ENCODE peak calls at places on chromosomes 2 and 18, in nine cellular contexts. One of them, this sample, is unnamed.

GRCh38 chr2:96159084-96159830 is 14.0 kb upstream of the DUSP2 start:
- DNase-seq in stomach: no peak
- DNase-seq in BJ: no peak
- DNase-seq in ovary: no peak
- DNase-seq in fibroblast of lung: no peak
- DNase-seq in uterus: no peak
- DNase-seq in GM23248: no peak
- DNase-seq in breast epithelium: no peak
- DNase-seq in left ventricle myocardium inferior: no peak
- DNase-seq in this sample: peak; percentile 44

GRCh38 chr2:239396881-239397681 is 3.7 kb downstream of the HDAC4 start:
- DNase-seq in breast epithelium: no peak
- DNase-seq in BJ: no peak
- DNase-seq in uterus: no peak
- DNase-seq in fibroblast of lung: no peak
- DNase-seq in stomach: peak; percentile 48
- DNase-seq in GM23248: no peak
- DNase-seq in ovary: no peak
- DNase-seq in left ventricle myocardium inferior: no peak
- DNase-seq in this sample: peak; percentile 69

GRCh38 chr2:2083113-2083757 is 247.8 kb downstream of the MYT1L start:
- DNase-seq in stomach: peak; percentile 27
- DNase-seq in ovary: no peak
- DNase-seq in left ventricle myocardium inferior: no peak
- DNase-seq in BJ: no peak
- DNase-seq in fibroblast of lung: no peak
- DNase-seq in uterus: no peak
- DNase-seq in breast epithelium: no peak
- DNase-seq in GM23248: no peak
- DNase-seq in this sample: no peak

GRCh38 chr18:9673296-9674251 is 34.5 kb upstream of the RAB31 start:
- DNase-seq in fibroblast of lung: peak; percentile 61
- DNase-seq in breast epithelium: no peak
- DNase-seq in stomach: peak; percentile 74
- DNase-seq in GM23248: peak; percentile 85
- DNase-seq in BJ: no peak
- DNase-seq in left ventricle myocardium inferior: no peak
- DNase-seq in ovary: no peak
- DNase-seq in uterus: no peak
- DNase-seq in this sample: peak; percentile 47

GRCh38 chr2:238425979-238426567 is 654 bp upstream of the ASB1 start:
- DNase-seq in fibroblast of lung: peak; percentile 92
- DNase-seq in BJ: no peak
- DNase-seq in uterus: no peak
- DNase-seq in GM23248: peak; percentile 88
- DNase-seq in ovary: no peak
- DNase-seq in stomach: peak; percentile 25
- DNase-seq in breast epithelium: no peak
- DNase-seq in left ventricle myocardium inferior: no peak
- DNase-seq in this sample: peak; percentile 82

GRCh38 chr2:16247371-16248177 is 307.2 kb downstream of the MYCN start:
- DNase-seq in ovary: no peak
- DNase-seq in BJ: no peak
- DNase-seq in breast epithelium: no peak
- DNase-seq in uterus: no peak
- DNase-seq in stomach: no peak
- DNase-seq in GM23248: no peak
- DNase-seq in fibroblast of lung: no peak
- DNase-seq in left ventricle myocardium inferior: no peak
- DNase-seq in this sample: no peak

GRCh38 chr2:86313341-86313740 is 24.1 kb downstream of the REEP1 start:
- DNase-seq in stomach: no peak
- DNase-seq in GM23248: no peak
- DNase-seq in uterus: no peak
- DNase-seq in BJ: no peak
- DNase-seq in left ventricle myocardium inferior: no peak
- DNase-seq in ovary: no peak
- DNase-seq in breast epithelium: no peak
- DNase-seq in fibroblast of lung: no peak
- DNase-seq in this sample: no peak

GRCh38 chr2:152284398-152284797 is 50.6 kb upstream of the FMNL2 start:
- DNase-seq in uterus: no peak
- DNase-seq in GM23248: no peak
- DNase-seq in BJ: no peak
- DNase-seq in stomach: no peak
- DNase-seq in fibroblast of lung: peak; percentile 34
- DNase-seq in left ventricle myocardium inferior: no peak
- DNase-seq in ovary: no peak
- DNase-seq in breast epithelium: no peak
- DNase-seq in this sample: no peak

GRCh38 chr2:223916181-223916900 is 28.8 kb downstream of the WDFY1 start:
- DNase-seq in uterus: no peak
- DNase-seq in breast epithelium: no peak
- DNase-seq in left ventricle myocardium inferior: no peak
- DNase-seq in BJ: no peak
- DNase-seq in ovary: no peak
- DNase-seq in GM23248: peak; percentile 19
- DNase-seq in stomach: no peak
- DNase-seq in fibroblast of lung: no peak
- DNase-seq in this sample: no peak

GRCh38 chr2:119549236-119549635 is 5.0 kb downstream of the CFAP221 start:
- DNase-seq in fibroblast of lung: peak; percentile 80
- DNase-seq in BJ: no peak
- DNase-seq in breast epithelium: no peak
- DNase-seq in stomach: no peak
- DNase-seq in GM23248: peak; percentile 81
- DNase-seq in left ventricle myocardium inferior: no peak
- DNase-seq in ovary: no peak
- DNase-seq in uterus: no peak
- DNase-seq in this sample: no peak

GRCh38 chr2:188527110-188527509 is 235.4 kb downstream of the GULP1 start:
- DNase-seq in stomach: no peak
- DNase-seq in fibroblast of lung: peak; percentile 79
- DNase-seq in breast epithelium: no peak
- DNase-seq in uterus: no peak
- DNase-seq in BJ: no peak
- DNase-seq in GM23248: peak; percentile 19
- DNase-seq in ovary: no peak
- DNase-seq in left ventricle myocardium inferior: no peak
- DNase-seq in this sample: no peak

GRCh38 chr2:232979871-232980461 is 33.1 kb downstream of the NGEF start:
- DNase-seq in breast epithelium: no peak
- DNase-seq in uterus: no peak
- DNase-seq in fibroblast of lung: peak; percentile 83
- DNase-seq in BJ: peak; percentile 9
- DNase-seq in stomach: no peak
- DNase-seq in GM23248: peak; percentile 83
- DNase-seq in ovary: no peak
- DNase-seq in left ventricle myocardium inferior: no peak
- DNase-seq in this sample: no peak

GRCh38 chr2:229489016-229489415 is 217.9 kb upstream of the PID1 start:
- DNase-seq in left ventricle myocardium inferior: no peak
- DNase-seq in breast epithelium: no peak
- DNase-seq in ovary: no peak
- DNase-seq in fibroblast of lung: peak; percentile 98
- DNase-seq in BJ: no peak
- DNase-seq in uterus: no peak
- DNase-seq in GM23248: peak; percentile 32
- DNase-seq in stomach: no peak
- DNase-seq in this sample: no peak

DNA sequence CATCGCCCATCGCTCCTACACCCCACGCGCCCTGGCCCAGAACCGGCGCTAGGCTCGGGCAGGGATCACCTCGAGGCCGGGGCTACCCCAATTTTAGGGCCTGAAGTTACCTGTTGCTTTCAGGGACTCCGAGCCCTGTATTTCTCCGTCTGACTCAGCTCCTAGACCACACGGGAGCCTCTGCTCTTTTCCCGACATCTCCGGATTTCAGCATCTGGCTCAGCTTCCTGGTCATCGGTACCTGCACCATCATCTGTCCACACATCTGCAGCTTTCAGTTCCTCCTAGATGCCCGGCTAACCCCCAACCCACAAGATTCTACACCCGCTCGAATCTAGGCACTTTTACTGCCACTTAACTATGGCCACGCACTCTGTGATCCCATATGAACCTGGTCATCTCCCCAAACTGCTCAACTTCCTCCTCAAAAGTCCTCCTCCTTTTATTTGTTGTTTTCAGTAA is 12.1 kb upstream of the HMSD start:
- DNase-seq in uterus: no peak
- DNase-seq in left ventricle myocardium inferior: no peak
- DNase-seq in stomach: no peak
- DNase-seq in breast epithelium: no peak
- DNase-seq in ovary: no peak
- DNase-seq in GM23248: no peak
- DNase-seq in fibroblast of lung: no peak
- DNase-seq in BJ: no peak
- DNase-seq in this sample: no peak
- H3K4me3 ChIP-seq in uterus: peak overlapping the region; percentile 32
- H3K4me3 ChIP-seq in left ventricle myocardium inferior: peak overlapping the region; percentile 67
- H3K4me3 ChIP-seq in stomach: peak overlapping the region; percentile 59
- H3K4me3 ChIP-seq in breast epithelium: peak overlapping the region; percentile 38
- H3K4me3 ChIP-seq in ovary: peak overlapping the region; percentile 16
- H3K4me3 ChIP-seq in GM23248: peak overlapping the region; percentile 86
- H3K4me3 ChIP-seq in fibroblast of lung: peak overlapping the region; percentile 72
- H3K4me3 ChIP-seq in BJ: peak overlapping the region; percentile 85
- H3K4me3 ChIP-seq in this sample: peak overlapping the region; percentile 39

DNA sequence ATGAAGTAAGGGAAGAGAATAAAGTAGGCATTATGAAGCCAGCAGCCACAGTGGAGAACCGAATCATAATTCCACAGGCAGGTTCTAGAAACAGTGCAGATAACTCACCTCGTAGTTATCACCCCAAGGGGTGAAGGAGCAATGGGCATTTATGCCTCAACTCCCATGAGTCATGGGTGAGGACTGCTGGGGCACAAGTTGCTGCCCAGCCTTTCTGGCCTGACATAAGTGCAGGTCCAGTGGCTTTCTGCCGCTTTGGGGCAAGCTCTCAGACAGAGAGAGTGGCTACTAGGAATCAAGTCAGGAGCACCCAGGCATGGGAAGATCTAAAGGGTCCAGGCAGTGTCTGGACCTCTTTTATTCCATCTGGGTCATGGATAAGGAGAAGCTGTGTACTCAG is 149.8 kb downstream of the SUCLG1 start:
- DNase-seq in BJ: no peak
- DNase-seq in ovary: no peak
- DNase-seq in uterus: no peak
- DNase-seq in left ventricle myocardium inferior: no peak
- DNase-seq in GM23248: no peak
- DNase-seq in fibroblast of lung: no peak
- DNase-seq in stomach: no peak
- DNase-seq in breast epithelium: no peak
- DNase-seq in this sample: no peak
- H3K36me3 ChIP-seq in BJ: no peaks in the 10 kb centered on the region
- H3K36me3 ChIP-seq in ovary: no peaks in the 10 kb centered on the region
- H3K36me3 ChIP-seq in uterus: no peaks in the 10 kb centered on the region
- H3K36me3 ChIP-seq in left ventricle myocardium inferior: no peaks in the 10 kb centered on the region
- H3K36me3 ChIP-seq in GM23248: no peaks in the 10 kb centered on the region
- H3K36me3 ChIP-seq in fibroblast of lung: no peaks in the 10 kb centered on the region
- H3K36me3 ChIP-seq in stomach: no peaks in the 10 kb centered on the region
- H3K36me3 ChIP-seq in breast epithelium: no peaks in the 10 kb centered on the region
- H3K36me3 ChIP-seq in this sample: no peaks in the 10 kb centered on the region

DNA sequence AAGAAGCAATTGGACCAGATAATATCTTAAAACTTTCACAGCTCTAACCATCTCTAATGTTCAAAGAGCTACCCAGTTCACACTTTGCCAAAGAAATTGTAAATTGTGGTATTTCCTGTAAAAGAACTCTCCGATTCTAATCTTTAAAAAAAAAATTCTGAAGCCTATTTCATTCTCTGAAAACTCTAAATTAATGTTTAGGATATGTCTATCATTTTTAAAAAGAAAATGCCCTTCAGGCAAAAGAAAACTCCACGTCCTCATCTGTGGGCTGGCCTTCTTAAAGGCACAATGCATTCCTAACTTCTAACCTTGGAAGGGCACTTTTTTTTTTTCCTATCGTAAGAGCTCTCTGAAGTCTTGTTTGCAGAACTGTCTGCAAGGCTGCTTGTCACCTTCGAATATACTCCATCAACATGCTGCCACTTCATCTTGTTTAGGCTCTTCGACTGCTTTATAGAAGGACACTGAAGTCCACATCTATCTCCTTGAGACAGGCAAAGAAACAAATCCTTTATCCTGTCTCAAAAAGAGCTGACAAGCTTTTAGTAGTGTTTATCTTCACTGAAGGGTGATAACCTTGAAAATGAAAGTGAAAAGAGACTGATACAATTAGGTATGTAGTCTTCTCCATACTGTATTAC is 124.3 kb upstream of the SLC39A10 start:
- DNase-seq in uterus: no peak
- DNase-seq in BJ: no peak
- DNase-seq in GM23248: peak; percentile 75
- DNase-seq in breast epithelium: no peak
- DNase-seq in left ventricle myocardium inferior: no peak
- DNase-seq in fibroblast of lung: peak; percentile 69
- DNase-seq in ovary: no peak
- DNase-seq in stomach: no peak
- DNase-seq in this sample: no peak
- H3K4me3 ChIP-seq in uterus: no peak overlapping the region
- H3K4me3 ChIP-seq in BJ: peak overlapping the region; percentile 11
- H3K4me3 ChIP-seq in GM23248: peak overlapping the region; percentile 79
- H3K4me3 ChIP-seq in breast epithelium: no peak overlapping the region
- H3K4me3 ChIP-seq in left ventricle myocardium inferior: no peak overlapping the region
- H3K4me3 ChIP-seq in fibroblast of lung: peak overlapping the region; percentile 51
- H3K4me3 ChIP-seq in ovary: no peak overlapping the region
- H3K4me3 ChIP-seq in stomach: no peak overlapping the region
- H3K4me3 ChIP-seq in this sample: no peak overlapping the region

GRCh38 chr18:12361770-12362378 is 15.2 kb downstream of the AFG3L2 start:
- DNase-seq in BJ: no peak
- DNase-seq in ovary: peak; percentile 56
- DNase-seq in GM23248: peak; percentile 15
- DNase-seq in breast epithelium: no peak
- DNase-seq in uterus: no peak
- DNase-seq in stomach: no peak
- DNase-seq in left ventricle myocardium inferior: peak; percentile 75
- DNase-seq in fibroblast of lung: peak; percentile 34
- DNase-seq in this sample: no peak

GRCh38 chr18:12366379-12366778 is 10.6 kb downstream of the AFG3L2 start:
- DNase-seq in left ventricle myocardium inferior: peak; percentile 56
- DNase-seq in stomach: no peak
- DNase-seq in fibroblast of lung: no peak
- DNase-seq in ovary: no peak
- DNase-seq in uterus: no peak
- DNase-seq in BJ: no peak
- DNase-seq in breast epithelium: no peak
- DNase-seq in GM23248: no peak
- DNase-seq in this sample: no peak

GRCh38 chr18:12366794-12367193 is 10.2 kb downstream of the AFG3L2 start:
- DNase-seq in fibroblast of lung: no peak
- DNase-seq in stomach: no peak
- DNase-seq in GM23248: no peak
- DNase-seq in BJ: no peak
- DNase-seq in breast epithelium: no peak
- DNase-seq in left ventricle myocardium inferior: no peak
- DNase-seq in uterus: no peak
- DNase-seq in ovary: no peak
- DNase-seq in this sample: no peak

GRCh38 chr18:12359515-12359927 is 17.5 kb downstream of the AFG3L2 start:
- DNase-seq in GM23248: peak; percentile 16
- DNase-seq in BJ: no peak
- DNase-seq in fibroblast of lung: peak; percentile 63
- DNase-seq in uterus: no peak
- DNase-seq in ovary: no peak
- DNase-seq in left ventricle myocardium inferior: no peak
- DNase-seq in stomach: no peak
- DNase-seq in breast epithelium: no peak
- DNase-seq in this sample: no peak

GRCh38 chr18:12362473-12363174 is 14.4 kb downstream of the AFG3L2 start:
- DNase-seq in fibroblast of lung: no peak
- DNase-seq in uterus: no peak
- DNase-seq in BJ: no peak
- DNase-seq in left ventricle myocardium inferior: no peak
- DNase-seq in ovary: no peak
- DNase-seq in GM23248: no peak
- DNase-seq in stomach: no peak
- DNase-seq in breast epithelium: no peak
- DNase-seq in this sample: no peak
- H3K36me3 ChIP-seq in fibroblast of lung: peaks cover 18% of the 10 kb centered on the region
- H3K36me3 ChIP-seq in uterus: no peaks in the 10 kb centered on the region
- H3K36me3 ChIP-seq in BJ: peaks cover 8% of the 10 kb centered on the region
- H3K36me3 ChIP-seq in left ventricle myocardium inferior: peaks cover 77% of the 10 kb centered on the region
- H3K36me3 ChIP-seq in ovary: no peaks in the 10 kb centered on the region
- H3K36me3 ChIP-seq in GM23248: peaks cover 40% of the 10 kb centered on the region
- H3K36me3 ChIP-seq in stomach: peaks cover 39% of the 10 kb centered on the region
- H3K36me3 ChIP-seq in breast epithelium: peaks cover 9% of the 10 kb centered on the region
- H3K36me3 ChIP-seq in this sample: peaks cover 32% of the 10 kb centered on the region

This sample was measured in H7.